ENCODE peak calls at places on chromosomes 5 and 9, in four cellular contexts. One of them, this sample, is unnamed.

GRCh38 chr9:107108367-107108766 is 174.7 kb upstream of the RAD23B start:
- DNase-seq in vagina: peak; percentile 71
- DNase-seq in uterus: no peak
- DNase-seq in Peyer's patch: no peak
- DNase-seq in this sample: no peak

GRCh38 chr5:151483647-151484046 is 36.2 kb downstream of the SLC36A1 start:
- DNase-seq in vagina: no peak
- DNase-seq in uterus: no peak
- DNase-seq in Peyer's patch: no peak
- DNase-seq in this sample: no peak

GRCh38 chr9:132804576-132805295 is 73.3 kb downstream of the AK8 start:
- DNase-seq in vagina: peak; percentile 80
- DNase-seq in uterus: no peak
- DNase-seq in Peyer's patch: no peak
- DNase-seq in this sample: no peak

GRCh38 chr5:157358871-157359270 is 92.9 kb downstream of the CYFIP2 start:
- DNase-seq in vagina: no peak
- DNase-seq in uterus: no peak
- DNase-seq in Peyer's patch: no peak
- DNase-seq in this sample: no peak

GRCh38 chr9:70406446-70406862 is 8.0 kb downstream of the KLF9 start:
- DNase-seq in vagina: no peak
- DNase-seq in uterus: peak; percentile 76
- DNase-seq in Peyer's patch: peak; percentile 35
- DNase-seq in this sample: no peak

GRCh38 chr5:19886123-19886921 is 101.7 kb downstream of the CDH18 start:
- DNase-seq in vagina: no peak
- DNase-seq in uterus: no peak
- DNase-seq in Peyer's patch: no peak
- DNase-seq in this sample: no peak

GRCh38 chr9:22528485-22528884 is 81.9 kb downstream of the DMRTA1 start:
- DNase-seq in vagina: no peak
- DNase-seq in uterus: no peak
- DNase-seq in Peyer's patch: no peak
- DNase-seq in this sample: no peak

GRCh38 chr5:172801184-172801671 is 30.2 kb upstream of the DUSP1 start:
- DNase-seq in vagina: no peak
- DNase-seq in uterus: no peak
- DNase-seq in Peyer's patch: no peak
- DNase-seq in this sample: no peak

GRCh38 chr5:154248691-154249090 is 58.2 kb downstream of the GALNT10 start:
- DNase-seq in vagina: no peak
- DNase-seq in uterus: no peak
- DNase-seq in Peyer's patch: no peak
- DNase-seq in this sample: no peak

GRCh38 chr5:85990998-85991397 is 626.7 kb upstream of the COX7C start:
- DNase-seq in vagina: no peak
- DNase-seq in uterus: no peak
- DNase-seq in Peyer's patch: no peak
- DNase-seq in this sample: no peak

DNA sequence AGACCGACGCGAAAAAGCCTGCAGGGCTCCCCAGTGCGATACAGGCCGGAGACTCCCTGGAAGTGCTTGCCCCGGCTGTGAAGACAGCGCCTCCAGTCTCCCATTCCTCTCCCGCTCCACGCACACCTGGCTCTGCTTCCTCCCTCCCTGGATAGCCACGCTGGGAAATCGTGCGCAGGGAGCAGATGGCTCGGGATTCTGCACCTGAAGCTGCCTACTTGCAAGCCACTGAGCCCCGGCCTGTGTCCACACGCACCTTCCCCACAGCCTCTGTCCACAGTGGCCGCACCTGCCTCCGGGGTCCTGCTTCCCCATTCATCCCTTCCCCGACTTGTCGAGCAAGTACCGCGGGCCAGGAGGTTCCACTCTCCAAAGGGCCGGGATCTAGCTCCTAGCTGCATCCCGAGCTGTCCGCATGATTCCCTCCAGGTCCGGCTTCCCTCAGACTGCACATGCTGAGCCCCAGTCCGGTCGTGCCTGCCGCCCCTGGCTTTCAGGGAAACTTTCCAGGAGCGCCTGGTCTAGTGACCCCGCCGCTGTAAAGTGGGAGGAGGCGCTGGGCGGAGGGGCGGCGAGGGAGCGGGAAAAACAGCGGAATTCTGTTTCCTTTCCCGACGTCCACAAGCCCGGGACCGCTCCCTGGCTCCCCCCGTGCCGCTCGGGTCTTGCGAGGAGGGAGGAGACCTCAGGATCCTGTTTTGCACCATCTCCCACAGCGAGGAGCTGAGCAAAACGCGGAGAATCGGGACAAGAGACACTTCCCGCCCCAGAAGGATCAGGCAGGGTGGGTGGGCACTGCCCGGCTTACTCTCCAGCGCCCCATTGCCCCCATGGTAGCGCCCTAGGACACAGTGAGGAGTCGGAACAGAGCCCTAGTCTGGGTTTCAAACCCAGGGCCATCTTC is 2.0 kb downstream of the SEMA6A start:
- DNase-seq in vagina: no peak
- DNase-seq in uterus: peak; percentile 34
- DNase-seq in Peyer's patch: no peak
- DNase-seq in this sample: peak; percentile 87
- TF ChIP-seq POLR2A in vagina: no peak
- TF ChIP-seq POLR2A in uterus: no peak
- TF ChIP-seq POLR2A in Peyer's patch: no peak
- TF ChIP-seq POLR2A in this sample: no peak

GRCh38 chr9:34254141-34254913 is 74.7 kb downstream of the KIF24 start:
- DNase-seq in vagina: no peak
- DNase-seq in uterus: peak; percentile 38
- DNase-seq in Peyer's patch: no peak
- DNase-seq in this sample: peak; percentile 85

GRCh38 chr9:34254966-34255825 is 73.9 kb downstream of the KIF24 start:
- DNase-seq in vagina: no peak
- DNase-seq in uterus: peak; percentile 31
- DNase-seq in Peyer's patch: no peak
- DNase-seq in this sample: no peak

GRCh38 chr9:34252016-34252415 is 73.2 kb downstream of the UBAP1 start:
- DNase-seq in vagina: no peak
- DNase-seq in uterus: no peak
- DNase-seq in Peyer's patch: no peak
- DNase-seq in this sample: peak; percentile 32

GRCh38 chr9:34252670-34253459 is 74.0 kb downstream of the UBAP1 start:
- DNase-seq in vagina: no peak
- DNase-seq in uterus: peak; percentile 64
- DNase-seq in Peyer's patch: peak; percentile 65
- DNase-seq in this sample: peak; percentile 57

GRCh38 chr9:34253460-34253837 is 74.6 kb downstream of the UBAP1 start:
- DNase-seq in vagina: no peak
- DNase-seq in uterus: no peak
- DNase-seq in Peyer's patch: no peak
- DNase-seq in this sample: no peak
- TF ChIP-seq CTCF in vagina: no peak
- TF ChIP-seq CTCF in uterus: no peak
- TF ChIP-seq CTCF in Peyer's patch: no peak
- TF ChIP-seq CTCF in this sample: no peak

DNA sequence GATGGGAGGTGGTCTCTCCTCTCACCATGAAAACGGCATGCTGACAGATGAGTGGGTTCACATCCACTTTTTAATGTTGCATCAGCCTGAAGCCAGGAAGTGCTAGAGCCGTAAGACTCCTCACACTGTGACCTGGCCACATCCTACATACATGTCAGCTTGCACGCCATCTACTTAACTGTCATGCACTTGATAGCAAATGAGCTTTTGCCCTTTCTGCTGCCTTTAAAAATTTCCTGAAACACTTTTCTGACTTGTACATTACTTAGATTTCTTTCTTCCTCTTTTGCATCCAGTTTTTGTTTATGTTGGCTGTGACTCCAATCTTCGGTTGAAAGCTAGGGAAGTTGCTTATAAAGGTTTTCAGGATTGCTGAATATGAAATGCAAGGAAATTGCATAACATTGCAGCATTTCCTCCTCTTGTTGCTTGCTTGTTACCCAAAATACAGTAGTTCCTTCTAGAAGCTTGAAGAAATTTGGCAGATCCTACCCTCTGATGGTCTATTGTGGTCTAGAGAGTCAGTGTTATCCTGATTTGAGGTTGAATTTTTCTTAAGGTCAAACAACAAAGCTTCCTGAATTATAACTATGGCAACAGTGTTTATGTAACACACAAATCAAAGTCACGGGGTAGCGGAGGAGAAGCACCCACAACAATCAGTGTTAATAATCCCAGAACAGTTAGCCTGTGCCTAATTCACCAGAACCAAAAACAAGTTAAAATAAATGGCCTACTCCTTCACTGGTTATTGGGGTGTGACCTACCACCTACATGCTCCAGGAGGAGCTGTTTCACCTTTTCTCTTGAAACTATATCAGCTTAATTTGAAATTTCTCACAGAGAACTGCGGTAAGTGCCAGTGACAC is 232.5 kb downstream of the ARHGAP26 start:
- DNase-seq in vagina: no peak
- DNase-seq in uterus: peak; percentile 22
- DNase-seq in Peyer's patch: peak; percentile 54
- DNase-seq in this sample: no peak
- H3K4me3 ChIP-seq in vagina: no peak overlapping the region
- H3K4me3 ChIP-seq in uterus: no peak overlapping the region
- H3K4me3 ChIP-seq in Peyer's patch: no peak overlapping the region
- H3K4me3 ChIP-seq in this sample: no peak overlapping the region

GRCh38 chr5:141618804-141619554 is at the start of gene DIAPH1:
- DNase-seq in vagina: peak; percentile 97
- DNase-seq in uterus: peak; percentile 98
- DNase-seq in Peyer's patch: peak; percentile 99
- DNase-seq in this sample: peak; percentile 97

GRCh38 chr5:141617128-141617527 is 1.7 kb downstream of the DIAPH1 start:
- DNase-seq in vagina: no peak
- DNase-seq in uterus: no peak
- DNase-seq in Peyer's patch: no peak
- DNase-seq in this sample: no peak

GRCh38 chr5:141615991-141616715 is 2.6 kb downstream of the DIAPH1 start:
- DNase-seq in vagina: no peak
- DNase-seq in uterus: no peak
- DNase-seq in Peyer's patch: no peak
- DNase-seq in this sample: no peak

GRCh38 chr5:141617682-141618029 is 1.1 kb downstream of the DIAPH1 start:
- DNase-seq in vagina: no peak
- DNase-seq in uterus: no peak
- DNase-seq in Peyer's patch: peak; percentile 27
- DNase-seq in this sample: no peak

GRCh38 chr5:141618030-141618803 is 583 bp downstream of the DIAPH1 start:
- DNase-seq in vagina: no peak
- DNase-seq in uterus: peak; percentile 35
- DNase-seq in Peyer's patch: peak; percentile 55
- DNase-seq in this sample: peak; percentile 90
- TF ChIP-seq POLR2A in vagina: no peak
- TF ChIP-seq POLR2A in uterus: no peak
- TF ChIP-seq POLR2A in Peyer's patch: no peak
- TF ChIP-seq POLR2A in this sample: no peak

DNA sequence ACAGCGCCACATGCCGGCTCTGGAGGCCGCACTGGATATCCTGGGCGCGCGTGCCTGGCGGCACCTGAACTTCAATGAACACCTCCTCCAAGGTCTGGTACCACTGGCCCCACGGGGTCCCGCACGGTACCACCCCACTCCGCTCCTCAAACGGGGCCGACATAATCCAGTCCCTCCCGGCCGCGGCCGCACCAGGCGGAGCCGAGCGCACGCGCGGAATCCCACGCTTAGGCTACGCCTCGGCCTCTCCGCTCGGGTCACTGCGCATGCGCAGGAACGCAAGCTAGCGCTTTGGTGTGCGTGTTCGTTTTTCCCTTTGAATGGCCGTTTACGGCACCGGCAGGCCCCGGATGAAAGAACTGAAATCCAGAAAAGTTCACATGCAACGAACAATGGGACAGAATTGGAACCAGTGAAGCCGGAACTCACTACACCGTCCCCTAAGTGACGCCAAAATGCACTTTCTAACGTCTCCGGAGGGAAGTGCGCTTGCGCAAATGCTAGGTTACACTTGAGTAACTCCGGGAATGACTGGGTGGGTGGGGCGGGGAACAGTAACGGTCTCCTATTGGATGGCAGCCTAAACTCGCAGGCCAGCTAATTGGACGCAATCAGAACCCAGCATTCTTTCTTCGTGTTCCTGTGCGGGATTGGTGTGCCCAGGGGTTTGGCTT is at the start of gene NUDCD2:
- DNase-seq in vagina: peak; percentile 99
- DNase-seq in uterus: peak; percentile 96
- DNase-seq in Peyer's patch: peak; percentile 93
- DNase-seq in this sample: peak; percentile 97
- TF ChIP-seq CTCF in vagina: no peak
- TF ChIP-seq CTCF in uterus: peak; percentile 50
- TF ChIP-seq CTCF in Peyer's patch: no peak
- TF ChIP-seq CTCF in this sample: no peak

DNA sequence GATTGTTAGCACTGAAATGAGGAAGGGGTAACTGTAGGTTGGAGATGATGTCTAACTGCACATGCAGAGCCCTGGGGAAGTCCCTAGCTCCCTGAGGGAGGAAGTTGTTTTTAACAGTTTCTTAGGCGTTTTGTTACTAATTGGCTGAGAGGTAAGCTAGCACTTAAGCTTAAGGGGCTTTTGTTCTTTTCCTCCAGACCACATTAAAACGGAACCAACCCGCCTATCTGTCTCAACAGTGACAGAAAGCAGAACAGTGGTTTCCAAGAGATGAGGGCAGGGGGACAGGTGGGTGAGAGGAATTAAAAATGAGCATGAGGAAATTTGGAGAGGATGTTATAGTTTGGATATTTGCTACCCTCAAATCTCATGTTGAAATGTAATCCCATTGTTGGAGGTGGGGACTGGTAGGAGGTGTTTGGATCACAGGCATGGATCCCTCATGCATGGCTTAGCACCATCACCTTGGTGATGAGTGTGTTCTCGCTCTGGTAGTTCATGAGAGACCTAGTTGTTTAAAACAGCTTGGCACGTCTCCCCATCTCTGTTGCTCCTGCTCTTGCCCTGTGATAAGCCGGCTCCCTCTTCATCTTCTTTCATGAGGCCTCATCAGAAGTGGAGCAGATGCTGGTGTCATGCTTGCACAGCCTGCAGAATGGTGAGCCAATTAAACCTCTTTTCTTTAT is 38.9 kb downstream of the LYRM7 start:
- DNase-seq in vagina: no peak
- DNase-seq in uterus: no peak
- DNase-seq in Peyer's patch: peak; percentile 66
- DNase-seq in this sample: no peak
- H3K4me3 ChIP-seq in vagina: no peak overlapping the region
- H3K4me3 ChIP-seq in uterus: no peak overlapping the region
- H3K4me3 ChIP-seq in Peyer's patch: peak overlapping the region; percentile 14
- H3K4me3 ChIP-seq in this sample: no peak overlapping the region

This sample was measured in lower leg skin.